ENCODE peak calls at places on chromosomes 2 and 18, in five cellular contexts. L is SK-N-SH, Q is GM12878, T is HepG2, A is K562. V is an unnamed sample.

GRCh38 chr18:28161608-28162599 is 15.0 kb downstream of the CDH2 start:
- DNase-seq in A (no peak), Q (no peak), T (peak; percentile 46), L (no peak), V (no peak)

GRCh38 chr2:24435391-24436316 is 55.4 kb upstream of the NCOA1 start:
- DNase-seq in Q (no peak), A (no peak), T (no peak), L (peak; percentile 61), V (no peak)

GRCh38 chr2:193824474-193824873 is 1629.7 kb upstream of the TMEFF2 start:
- DNase-seq in T (no peak), Q (no peak), L (no peak), A (no peak), V (no peak)

GRCh38 chr18:21110667-21111350 is 804 bp downstream of the ROCK1 start:
- DNase-seq in L (peak; percentile 67), Q (no peak), T (no peak), A (peak; percentile 43), V (peak; percentile 62)

GRCh38 chr2:226270279-226270678 is 529.3 kb downstream of the IRS1 start:
- DNase-seq in A (no peak), T (no peak), Q (no peak), L (no peak), V (no peak)

GRCh38 chr2:157173740-157174184 is 83.7 kb upstream of the GALNT5 start:
- DNase-seq in A (no peak), L (peak; percentile 4), T (no peak), Q (no peak), V (no peak)

GRCh38 chr2:101045330-101045729 is 43.2 kb downstream of the RPL31 start:
- DNase-seq in L (no peak), T (no peak), A (no peak), Q (no peak), V (no peak)

GRCh38 chr2:118878531-118879149 is 31.2 kb upstream of the EN1 start:
- DNase-seq in Q (no peak), T (no peak), A (no peak), L (no peak), V (no peak)

GRCh38 chr2:146990311-146990781 is 854.5 kb upstream of the ACVR2A start:
- DNase-seq in L (no peak), A (no peak), Q (no peak), T (no peak), V (no peak)

GRCh38 chr2:28751956-28752607 is 452 bp downstream of the PPP1CB start:
- DNase-seq in Q (no peak), T (no peak), A (peak; percentile 41), L (peak; percentile 79), V (no peak)

GRCh38 chr2:110816404-110817365 is 84.3 kb downstream of the ACOXL start:
- DNase-seq in Q (no peak), T (no peak), A (no peak), L (no peak), V (no peak)

GRCh38 chr2:217705461-217705860 is 297.3 kb downstream of the TNS1 start:
- DNase-seq in A (no peak), Q (no peak), L (no peak), T (no peak), V (no peak)

GRCh38 chr2:217706095-217706494 is 296.7 kb downstream of the TNS1 start:
- DNase-seq in A (no peak), L (no peak), T (no peak), Q (no peak), V (no peak)

GRCh38 chr2:217706513-217706912 is 296.3 kb downstream of the TNS1 start:
- DNase-seq in Q (no peak), L (no peak), A (no peak), T (no peak), V (no peak)

GRCh38 chr2:217709496-217710217 is 293.1 kb downstream of the TNS1 start:
- DNase-seq in A (no peak), L (no peak), T (no peak), Q (no peak), V (no peak)

GRCh38 chr2:217707116-217707742 is 295.6 kb downstream of the TNS1 start:
- DNase-seq in A (no peak), T (no peak), L (no peak), Q (no peak), V (no peak)
- TF ChIP-seq REST in A (no peak), T (no peak), L (no peak), Q (no peak), V (no peak)

DNA sequence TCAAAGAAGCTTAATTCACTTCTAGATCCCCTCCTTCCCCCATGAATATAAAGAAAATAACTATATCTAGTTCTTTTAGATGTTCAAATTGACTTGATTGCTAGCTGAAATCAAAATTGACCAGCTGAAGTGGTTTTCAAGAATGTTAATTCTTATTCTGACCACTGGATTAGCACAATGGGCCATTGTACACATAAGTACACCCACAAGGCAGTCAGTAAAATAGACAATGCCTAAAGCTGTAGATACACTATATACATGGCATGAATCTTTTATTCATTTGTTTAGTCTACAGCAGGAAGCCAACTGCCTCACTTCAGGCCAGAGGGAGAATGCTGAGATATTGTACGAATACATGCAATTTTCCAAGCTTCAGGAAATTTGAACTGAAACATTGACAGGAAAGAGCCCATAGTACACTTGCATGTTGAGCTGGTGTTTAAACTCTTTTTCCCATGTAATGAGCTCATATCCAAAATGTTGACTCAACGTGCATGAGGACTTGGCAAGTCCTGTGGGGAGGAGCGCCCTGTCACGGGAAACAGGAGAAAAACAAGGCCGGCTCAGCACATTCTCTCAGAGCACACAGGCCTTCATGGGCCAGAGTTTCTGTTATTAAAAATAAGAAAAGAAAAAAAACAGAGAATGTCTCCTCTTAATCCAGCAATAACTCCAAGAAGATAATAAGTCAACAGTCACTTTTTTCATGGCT is 111.6 kb upstream of the CYP1B1 start:
- DNase-seq in T (no peak), A (no peak), Q (no peak), L (no peak), V (no peak)
- TF ChIP-seq POLR2AphosphoS5 in T (no peak), A (no peak), Q (no peak), L (no peak), V (no peak)

GRCh38 chr2:241120440-241120839 is 18.4 kb upstream of the MTERF4 start:
- DNase-seq in T (no peak), A (no peak), L (no peak), Q (no peak), V (no peak)

GRCh38 chr2:241121008-241121407 is 18.9 kb upstream of the MTERF4 start:
- DNase-seq in T (no peak), A (no peak), L (no peak), Q (no peak), V (no peak)

GRCh38 chr2:241123816-241124536 is 21.9 kb upstream of the MTERF4 start:
- DNase-seq in L (no peak), A (no peak), Q (no peak), T (no peak), V (no peak)

GRCh38 chr2:241125626-241126025 is 23.5 kb upstream of the MTERF4 start:
- DNase-seq in L (no peak), T (no peak), A (no peak), Q (no peak), V (no peak)

DNA sequence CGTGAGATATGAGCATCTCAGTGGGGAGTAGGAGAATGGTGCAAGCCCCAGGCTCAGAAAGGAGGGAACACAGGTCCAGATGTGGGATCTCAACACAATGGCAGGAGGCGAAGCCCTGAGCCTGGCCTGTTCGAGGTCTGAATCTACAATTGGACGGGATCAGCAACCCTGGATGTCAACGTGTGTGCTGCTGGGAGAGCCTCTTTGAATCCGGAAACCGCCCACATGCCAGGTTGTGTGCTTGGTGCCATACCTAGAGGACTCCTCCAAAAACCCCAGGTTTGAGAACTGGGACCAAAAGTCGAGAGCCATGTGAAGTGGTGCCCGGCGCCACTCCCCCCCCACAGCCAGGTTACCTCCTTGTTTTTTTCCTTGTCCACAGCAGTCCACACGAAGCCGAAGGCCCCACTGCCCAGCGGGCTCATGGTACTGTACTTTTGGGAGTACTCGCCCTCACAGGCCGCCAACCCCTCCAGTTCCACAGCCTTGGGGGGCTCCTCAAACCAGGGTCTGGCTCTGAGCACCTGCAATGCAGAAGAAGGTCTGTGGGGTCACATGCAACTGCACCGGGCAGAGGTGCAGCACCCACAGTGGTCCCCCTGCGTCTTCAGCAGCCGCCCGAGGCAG is 20.4 kb upstream of the MTERF4 start:
- DNase-seq in T (no peak), L (no peak), A (no peak), Q (no peak), V (no peak)
- TF ChIP-seq GABPA in T (no peak), L (no peak), A (no peak), Q (no peak), V (no peak)

GRCh38 chr18:77127769-77128671 is 4.6 kb downstream of the MBP start:
- DNase-seq in Q (peak; percentile 95), L (no peak), T (no peak), A (no peak), V (peak; percentile 99)
- TF ChIP-seq REST in Q (no peak), L (no peak), T (no peak), A (no peak), V (no peak)

DNA sequence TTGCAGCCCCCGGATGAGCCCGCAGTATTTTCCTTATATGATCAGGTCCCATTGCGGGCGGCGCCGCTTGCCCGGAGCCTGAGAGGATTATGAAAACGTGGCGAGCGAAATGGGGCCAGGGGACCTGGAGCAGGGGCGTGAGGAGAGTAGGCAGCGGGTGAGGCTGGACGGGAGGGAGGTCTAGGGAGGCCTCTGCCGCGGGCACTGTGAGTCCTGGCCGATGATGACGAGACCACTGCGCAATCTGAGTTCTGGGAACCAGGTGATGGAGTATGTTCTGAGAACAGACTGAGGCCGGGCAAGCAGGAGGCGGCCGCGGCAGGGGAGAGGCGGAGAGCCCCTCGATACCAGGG is 790 bp upstream of the ACAA2 start:
- DNase-seq in L (peak; percentile 78), T (peak; percentile 23), Q (no peak), A (peak; percentile 69), V (peak; percentile 30)
- TF ChIP-seq POLR2AphosphoS5 in L (no peak), T (no peak), Q (no peak), A (no peak), V (no peak)

GRCh38 chr18:24570716-24571115 is 110.3 kb downstream of the HRH4 start:
- DNase-seq in T (no peak), A (no peak), Q (no peak), L (no peak), V (no peak)

GRCh38 chr18:24561369-24561768 is 100.9 kb downstream of the HRH4 start:
- DNase-seq in A (no peak), L (no peak), T (no peak), Q (no peak), V (no peak)

GRCh38 chr18:24567199-24567598 is 106.8 kb downstream of the HRH4 start:
- DNase-seq in A (no peak), Q (no peak), L (no peak), T (no peak), V (no peak)
- TF ChIP-seq GABPA in A (no peak), Q (no peak), L (no peak), T (no peak), V (no peak)

GRCh38 chr2:238763471-238763995 is 84.4 kb upstream of the TWIST2 start:
- DNase-seq in A (no peak), T (no peak), Q (no peak), L (no peak), V (no peak)
- TF ChIP-seq REST in A (no peak), T (no peak), Q (no peak), L (no peak), V (no peak)

GRCh38 chr2:233068762-233069418 is 8.7 kb downstream of the INPP5D start:
- DNase-seq in T (no peak), L (no peak), A (no peak), Q (no peak), V (no peak)
- TF ChIP-seq POLR2AphosphoS5 in T (no peak), L (no peak), A (no peak), Q (peak; percentile 58), V (no peak)

GRCh38 chr2:241775223-241776177 is 1.1 kb upstream of the GAL3ST2 start:
- DNase-seq in T (peak; percentile 59), A (no peak), L (peak; percentile 36), Q (no peak), V (no peak)
- TF ChIP-seq GABPA in T (no peak), A (no peak), L (no peak), Q (no peak), V (no peak)